ENCODE peak calls at places on chromosomes 11 and 22, in nine cellular contexts. E is breast epithelium, C is GM12891, T is sigmoid colon, A is transverse colon, Z is K562, H is spleen, N is stomach, V is suprapubic skin. Y is an unnamed sample.

GRCh38 chr11:10029386-10030121 is 264.5 kb downstream of the SBF2 start:
- DNase-seq in E (no peak), C (no peak), T (no peak), A (no peak), Z (no peak), H (no peak), N (no peak), V (no peak), Y (no peak)

GRCh38 chr22:24460418-24461089 is 33.2 kb downstream of the ADORA2A start:
- DNase-seq in E (no peak), C (no peak), T (no peak), A (no peak), Z (no peak), H (no peak), N (no peak), V (no peak), Y (no peak)

GRCh38 chr22:31350410-31350863 is 4.3 kb upstream of the PATZ1 start:
- DNase-seq in E (no peak), C (no peak), T (no peak), A (peak), Z (peak), H (no peak), N (peak), V (no peak), Y (no peak)

GRCh38 chr11:59899532-59899931 is 20.9 kb downstream of the OOSP3 start:
- DNase-seq in E (no peak), C (no peak), T (no peak), A (no peak), Z (no peak), H (no peak), N (no peak), V (no peak), Y (no peak)

GRCh38 chr11:26769027-26769426 is 47.2 kb upstream of the SLC5A12 start:
- DNase-seq in E (no peak), C (no peak), T (no peak), A (no peak), Z (no peak), H (no peak), N (no peak), V (no peak), Y (no peak)

GRCh38 chr11:61700221-61700620 is 20.0 kb downstream of the DAGLA start:
- DNase-seq in E (no peak), C (no peak), T (no peak), A (peak), Z (peak), H (no peak), N (peak), V (no peak), Y (no peak)

GRCh38 chr11:88246680-88247079 is 71.4 kb upstream of the RAB38 start:
- DNase-seq in E (no peak), C (no peak), T (no peak), A (no peak), Z (no peak), H (no peak), N (no peak), V (no peak), Y (no peak)

GRCh38 chr22:42884616-42885375 is 27.7 kb upstream of the ARFGAP3 start:
- DNase-seq in E (no peak), C (no peak), T (no peak), A (no peak), Z (no peak), H (no peak), N (no peak), V (no peak), Y (no peak)

GRCh38 chr22:46612904-46613605 is 7.1 kb upstream of the GRAMD4 start:
- DNase-seq in E (no peak), C (no peak), T (no peak), A (peak), Z (no peak), H (peak), N (no peak), V (no peak), Y (no peak)

GRCh38 chr22:27238935-27239510 is 562.5 kb downstream of the MN1 start:
- DNase-seq in E (no peak), C (no peak), T (peak), A (no peak), Z (peak), H (no peak), N (no peak), V (no peak), Y (no peak)

GRCh38 chr11:75403037-75403436 is 3.7 kb downstream of the RPS3 start:
- DNase-seq in E (no peak), C (no peak), T (no peak), A (no peak), Z (no peak), H (no peak), N (no peak), V (no peak), Y (no peak)

GRCh38 chr22:26169312-26170111 is at the start of gene SEZ6L:
- DNase-seq in E (no peak), C (peak), T (no peak), A (no peak), Z (peak), H (peak), N (no peak), V (no peak), Y (peak)

GRCh38 chr11:111272420-111272819 is 25.9 kb upstream of the POU2AF3 start:
- DNase-seq in E (no peak), C (no peak), T (no peak), A (no peak), Z (no peak), H (no peak), N (no peak), V (no peak), Y (no peak)

GRCh38 chr11:41282436-41282835 is 177.0 kb downstream of the LRRC4C start:
- DNase-seq in E (no peak), C (no peak), T (no peak), A (no peak), Z (no peak), H (no peak), N (no peak), V (no peak), Y (no peak)

GRCh38 chr11:17865765-17866428 is 131.3 kb downstream of the KCNC1 start:
- DNase-seq in E (no peak), C (no peak), T (no peak), A (no peak), Z (no peak), H (no peak), N (no peak), V (no peak), Y (no peak)

GRCh38 chr11:19433367-19433766 is 192.6 kb upstream of the E2F8 start:
- DNase-seq in E (no peak), C (no peak), T (no peak), A (no peak), Z (no peak), H (no peak), N (no peak), V (no peak), Y (no peak)

GRCh38 chr11:94769897-94770296 is 1.7 kb downstream of the AMOTL1 start:
- DNase-seq in E (no peak), C (no peak), T (no peak), A (no peak), Z (no peak), H (no peak), N (no peak), V (no peak), Y (no peak)

GRCh38 chr11:113505541-113506375 is 30.6 kb upstream of the DRD2 start:
- DNase-seq in E (no peak), C (no peak), T (no peak), A (no peak), Z (no peak), H (no peak), N (no peak), V (no peak), Y (no peak)

GRCh38 chr11:12242071-12242672 is 131.8 kb downstream of the MICAL2 start:
- DNase-seq in E (no peak), C (no peak), T (no peak), A (no peak), Z (no peak), H (no peak), N (no peak), V (no peak), Y (no peak)

GRCh38 chr11:121591405-121592033 is 138.8 kb upstream of the SORL1-AS1 start:
- DNase-seq in E (no peak), C (no peak), T (peak), A (peak), Z (peak), H (no peak), N (peak), V (peak), Y (no peak)

GRCh38 chr11:118488480-118489109 is 38.7 kb upstream of the TTC36 start:
- DNase-seq in E (peak), C (peak), T (peak), A (peak), Z (peak), H (peak), N (peak), V (no peak), Y (peak)

GRCh38 chr11:75225794-75226193 is 14.8 kb upstream of the TPBGL start:
- DNase-seq in E (no peak), C (no peak), T (no peak), A (no peak), Z (no peak), H (no peak), N (no peak), V (no peak), Y (no peak)

GRCh38 chr22:39699631-39700348 is 129.2 kb downstream of the CACNA1I start:
- DNase-seq in E (no peak), C (no peak), T (no peak), A (no peak), Z (no peak), H (no peak), N (peak), V (no peak), Y (no peak)

GRCh38 chr11:115155978-115156377 is 348.2 kb downstream of the CADM1 start:
- DNase-seq in E (no peak), C (no peak), T (no peak), A (no peak), Z (no peak), H (no peak), N (no peak), V (no peak), Y (no peak)

GRCh38 chr11:94815705-94816344 is 47.7 kb downstream of the AMOTL1 start:
- DNase-seq in E (no peak), C (no peak), T (no peak), A (no peak), Z (no peak), H (no peak), N (no peak), V (no peak), Y (no peak)

GRCh38 chr11:58707767-58708166 is 24.0 kb downstream of the GLYAT start:
- DNase-seq in E (no peak), C (no peak), T (no peak), A (no peak), Z (no peak), H (no peak), N (no peak), V (no peak), Y (no peak)

GRCh38 chr11:68954970-68955958 is 25.5 kb downstream of the MRGPRD start:
- DNase-seq in E (no peak), C (no peak), T (peak), A (peak), Z (peak), H (peak), N (peak), V (no peak), Y (no peak)

GRCh38 chr11:11117730-11118129 is 235.3 kb downstream of the CSNK2A3 start:
- DNase-seq in E (no peak), C (no peak), T (no peak), A (no peak), Z (no peak), H (no peak), N (no peak), V (no peak), Y (no peak)

GRCh38 chr11:126210871-126211235 is 597 bp downstream of the RPUSD4 start:
- DNase-seq in E (no peak), C (no peak), T (no peak), A (no peak), Z (no peak), H (no peak), N (no peak), V (no peak), Y (no peak)

DNA sequence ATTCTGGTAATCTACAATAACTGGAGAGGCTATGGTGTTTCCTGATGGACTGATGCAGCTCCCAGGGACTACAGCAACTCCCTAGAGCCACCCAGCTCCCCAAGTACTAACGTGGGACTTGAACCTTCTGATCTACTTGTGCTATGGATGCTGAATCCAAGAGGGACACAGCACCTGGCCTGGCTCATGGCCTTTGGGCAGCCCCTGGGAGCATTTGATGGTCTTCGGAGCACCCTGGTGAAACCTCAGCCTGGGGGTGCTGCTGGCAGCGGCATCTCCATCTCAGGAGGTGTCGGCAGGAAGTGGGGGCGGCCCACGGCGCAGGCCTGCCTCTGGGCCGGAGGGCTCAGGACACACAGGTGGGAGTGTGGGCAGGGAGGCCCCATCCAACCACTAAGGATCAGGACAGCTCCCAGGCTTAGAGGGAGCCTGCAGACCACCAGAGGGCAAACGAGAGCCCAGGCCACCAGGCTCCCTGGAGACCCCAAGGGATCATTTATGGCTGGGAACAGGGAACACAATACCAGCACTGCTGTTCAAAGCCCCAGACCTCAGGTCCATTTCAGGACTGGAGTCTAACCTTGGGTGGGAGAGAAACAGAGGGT is 8.7 kb downstream of the EHD1 start:
- DNase-seq in E (no peak), C (no peak), T (no peak), A (no peak), Z (peak), H (peak), N (no peak), V (no peak), Y (no peak)
- TF ChIP-seq POLR2AphosphoS5 in E (no peak), C (no peak), T (no peak), A (no peak), Z (no peak), H (no peak), N (no peak), V (no peak), Y (peak)

GRCh38 chr22:36486619-36487384 is 5.4 kb upstream of the TXN2 start:
- DNase-seq in E (no peak), C (no peak), T (no peak), A (peak), Z (peak), H (no peak), N (peak), V (no peak), Y (no peak)
- TF ChIP-seq POLR2A in E (no peak), C (no peak), T (no peak), A (no peak), Z (no peak), H (no peak), N (no peak), V (no peak), Y (no peak)

GRCh38 chr11:35116762-35117588 is 22.0 kb upstream of the CD44 start:
- DNase-seq in E (no peak), C (no peak), T (no peak), A (no peak), Z (no peak), H (no peak), N (no peak), V (no peak), Y (no peak)
- TF ChIP-seq POLR2AphosphoS5 in E (no peak), C (no peak), T (no peak), A (no peak), Z (no peak), H (no peak), N (peak), V (no peak), Y (no peak)

GRCh38 chr11:6606471-6607189 is 3.1 kb downstream of the ILK start:
- DNase-seq in E (peak), C (no peak), T (peak), A (peak), Z (peak), H (peak), N (peak), V (peak), Y (no peak)

GRCh38 chr11:6601041-6601461 is 2.4 kb downstream of the RRP8 start:
- DNase-seq in E (no peak), C (no peak), T (peak), A (no peak), Z (no peak), H (no peak), N (no peak), V (no peak), Y (no peak)

GRCh38 chr11:6604081-6604626 is 580 bp downstream of the ILK start:
- DNase-seq in E (no peak), C (no peak), T (peak), A (peak), Z (peak), H (peak), N (peak), V (no peak), Y (no peak)

GRCh38 chr11:6602096-6602940 is 1.1 kb downstream of the RRP8 start:
- DNase-seq in E (no peak), C (no peak), T (peak), A (no peak), Z (no peak), H (no peak), N (no peak), V (no peak), Y (no peak)

DNA sequence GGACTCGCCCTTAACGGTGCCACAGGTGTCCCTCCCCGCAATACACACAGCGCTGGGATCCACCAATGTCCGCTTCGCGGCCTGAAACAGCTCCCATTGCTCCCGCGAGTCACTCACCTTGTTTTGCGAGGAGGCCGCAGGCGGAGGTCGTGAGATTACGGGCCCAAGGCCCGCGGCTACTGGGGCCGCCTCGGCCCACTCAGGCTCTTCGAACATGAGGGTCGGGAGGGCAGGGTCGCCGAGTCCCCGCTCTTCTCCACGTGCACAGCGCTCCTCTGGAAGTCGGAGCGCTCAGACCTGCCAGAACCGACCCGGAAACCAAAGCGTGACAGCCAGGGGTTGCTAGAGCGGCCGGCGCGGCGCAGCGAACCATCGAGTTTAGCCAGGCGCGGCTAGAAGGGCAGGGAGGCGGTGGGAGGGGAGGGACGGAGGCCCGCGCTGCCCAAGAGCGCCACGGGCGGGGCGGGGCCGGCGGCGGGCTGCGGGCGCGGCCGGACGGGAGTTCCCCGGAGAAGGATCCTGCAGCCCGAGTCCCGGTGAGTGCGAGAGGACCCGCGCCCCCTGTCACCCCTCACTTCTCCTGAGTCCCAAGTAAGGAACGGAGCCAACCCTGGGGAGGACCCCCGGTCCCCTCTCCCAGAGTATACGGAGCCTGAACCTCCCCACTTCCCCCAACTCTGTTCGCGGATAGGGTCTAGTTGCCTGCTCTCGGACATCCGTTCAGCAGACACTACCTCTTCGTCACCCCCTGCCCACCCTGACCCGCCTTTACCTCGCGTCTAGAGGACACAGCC is at the start of the genes ILK and RRP8:
- DNase-seq in E (peak), C (peak), T (peak), A (peak), Z (peak), H (peak), N (peak), V (peak), Y (peak)
- TF ChIP-seq POLR2A in E (no peak), C (peak), T (peak), A (peak), Z (peak), H (no peak), N (no peak), V (peak), Y (peak)

Y was measured in GM12892.